ENCODE peak calls at places on chromosome 6, in six cellular contexts. One of them, this sample, is unnamed. For H3K27me3, the result is how much of the 10 kb centered on the place peaks cover.

GRCh38 chr6:3711776-3712175 is 39.7 kb downstream of the PXDC1 start:
- DNase-seq in GM06990: no peak
- DNase-seq in bronchial epithelial cell: peak
- DNase-seq in brain microvascular endothelial cell: no peak
- DNase-seq in CD8-positive, alpha-beta memory T cell: no peak
- DNase-seq in CD8-positive, alpha-beta T cell: no peak
- DNase-seq in this sample: no peak

GRCh38 chr6:118877806-118878205 is 16.1 kb upstream of the ASF1A start:
- DNase-seq in GM06990: no peak
- DNase-seq in bronchial epithelial cell: no peak
- DNase-seq in brain microvascular endothelial cell: no peak
- DNase-seq in CD8-positive, alpha-beta memory T cell: no peak
- DNase-seq in CD8-positive, alpha-beta T cell: no peak
- DNase-seq in this sample: no peak

GRCh38 chr6:6436946-6437345 is 116.5 kb upstream of the F13A1 start:
- DNase-seq in GM06990: no peak
- DNase-seq in bronchial epithelial cell: peak
- DNase-seq in brain microvascular endothelial cell: no peak
- DNase-seq in CD8-positive, alpha-beta memory T cell: no peak
- DNase-seq in CD8-positive, alpha-beta T cell: no peak
- DNase-seq in this sample: no peak

GRCh38 chr6:3340891-3341290 is 82.1 kb downstream of the PSMG4 start:
- DNase-seq in GM06990: no peak
- DNase-seq in bronchial epithelial cell: no peak
- DNase-seq in brain microvascular endothelial cell: no peak
- DNase-seq in CD8-positive, alpha-beta memory T cell: no peak
- DNase-seq in CD8-positive, alpha-beta T cell: no peak
- DNase-seq in this sample: no peak

GRCh38 chr6:3382399-3383279 is 74.2 kb downstream of the SLC22A23 start:
- DNase-seq in GM06990: no peak
- DNase-seq in bronchial epithelial cell: peak
- DNase-seq in brain microvascular endothelial cell: peak
- DNase-seq in CD8-positive, alpha-beta memory T cell: no peak
- DNase-seq in CD8-positive, alpha-beta T cell: no peak
- DNase-seq in this sample: no peak

GRCh38 chr6:35757461-35758123 is 18.8 kb upstream of the CLPSL2 start:
- DNase-seq in GM06990: peak
- DNase-seq in bronchial epithelial cell: peak
- DNase-seq in brain microvascular endothelial cell: peak
- DNase-seq in CD8-positive, alpha-beta memory T cell: no peak
- DNase-seq in CD8-positive, alpha-beta T cell: no peak
- DNase-seq in this sample: no peak

GRCh38 chr6:57297505-57297904 is 19.9 kb upstream of the PRIM2 start:
- DNase-seq in GM06990: no peak
- DNase-seq in bronchial epithelial cell: no peak
- DNase-seq in brain microvascular endothelial cell: no peak
- DNase-seq in CD8-positive, alpha-beta memory T cell: no peak
- DNase-seq in CD8-positive, alpha-beta T cell: no peak
- DNase-seq in this sample: no peak

GRCh38 chr6:158464483-158464882 is 95.4 kb upstream of the TMEM181 start:
- DNase-seq in GM06990: no peak
- DNase-seq in bronchial epithelial cell: no peak
- DNase-seq in brain microvascular endothelial cell: no peak
- DNase-seq in CD8-positive, alpha-beta memory T cell: no peak
- DNase-seq in CD8-positive, alpha-beta T cell: no peak
- DNase-seq in this sample: no peak

GRCh38 chr6:75601608-75602163 is at the start of gene SENP6:
- DNase-seq in GM06990: peak
- DNase-seq in bronchial epithelial cell: peak
- DNase-seq in brain microvascular endothelial cell: peak
- DNase-seq in CD8-positive, alpha-beta memory T cell: peak
- DNase-seq in CD8-positive, alpha-beta T cell: peak
- DNase-seq in this sample: no peak

GRCh38 chr6:13990830-13991229 is 66.1 kb downstream of the RNF182 start:
- DNase-seq in GM06990: no peak
- DNase-seq in bronchial epithelial cell: no peak
- DNase-seq in brain microvascular endothelial cell: no peak
- DNase-seq in CD8-positive, alpha-beta memory T cell: no peak
- DNase-seq in CD8-positive, alpha-beta T cell: no peak
- DNase-seq in this sample: no peak

GRCh38 chr6:105711216-105711615 is 308.3 kb upstream of the PREP start:
- DNase-seq in GM06990: no peak
- DNase-seq in bronchial epithelial cell: peak
- DNase-seq in brain microvascular endothelial cell: peak
- DNase-seq in CD8-positive, alpha-beta memory T cell: no peak
- DNase-seq in CD8-positive, alpha-beta T cell: no peak
- DNase-seq in this sample: no peak

GRCh38 chr6:31400467-31401289 is 2.7 kb upstream of the MICA start:
- DNase-seq in GM06990: peak
- DNase-seq in bronchial epithelial cell: peak
- DNase-seq in brain microvascular endothelial cell: peak
- DNase-seq in CD8-positive, alpha-beta memory T cell: peak
- DNase-seq in CD8-positive, alpha-beta T cell: peak
- DNase-seq in this sample: no peak

GRCh38 chr6:71579902-71580301 is 291.3 kb downstream of the OGFRL1 start:
- DNase-seq in GM06990: no peak
- DNase-seq in bronchial epithelial cell: peak
- DNase-seq in brain microvascular endothelial cell: no peak
- DNase-seq in CD8-positive, alpha-beta memory T cell: no peak
- DNase-seq in CD8-positive, alpha-beta T cell: no peak
- DNase-seq in this sample: no peak

GRCh38 chr6:67679566-67680296 is 955.4 kb upstream of the ADGRB3 start:
- DNase-seq in GM06990: no peak
- DNase-seq in bronchial epithelial cell: no peak
- DNase-seq in brain microvascular endothelial cell: no peak
- DNase-seq in CD8-positive, alpha-beta memory T cell: no peak
- DNase-seq in CD8-positive, alpha-beta T cell: no peak
- DNase-seq in this sample: no peak

GRCh38 chr6:111872521-111873177 is 603 bp downstream of the FYN start:
- DNase-seq in GM06990: peak
- DNase-seq in bronchial epithelial cell: no peak
- DNase-seq in brain microvascular endothelial cell: peak
- DNase-seq in CD8-positive, alpha-beta memory T cell: peak
- DNase-seq in CD8-positive, alpha-beta T cell: peak
- DNase-seq in this sample: no peak

GRCh38 chr6:25623874-25624273 is 28.1 kb upstream of the SCGN start:
- DNase-seq in GM06990: no peak
- DNase-seq in bronchial epithelial cell: no peak
- DNase-seq in brain microvascular endothelial cell: no peak
- DNase-seq in CD8-positive, alpha-beta memory T cell: no peak
- DNase-seq in CD8-positive, alpha-beta T cell: no peak
- DNase-seq in this sample: no peak

GRCh38 chr6:15457903-15458530 is 204.8 kb downstream of the DTNBP1 start:
- DNase-seq in GM06990: peak
- DNase-seq in bronchial epithelial cell: no peak
- DNase-seq in brain microvascular endothelial cell: no peak
- DNase-seq in CD8-positive, alpha-beta memory T cell: no peak
- DNase-seq in CD8-positive, alpha-beta T cell: no peak
- DNase-seq in this sample: peak

GRCh38 chr6:169380493-169380892 is 126.8 kb upstream of the THBS2 start:
- DNase-seq in GM06990: no peak
- DNase-seq in bronchial epithelial cell: no peak
- DNase-seq in brain microvascular endothelial cell: no peak
- DNase-seq in CD8-positive, alpha-beta memory T cell: no peak
- DNase-seq in CD8-positive, alpha-beta T cell: no peak
- DNase-seq in this sample: peak

GRCh38 chr6:93210908-93211307 is 208.5 kb downstream of the EPHA7 start:
- DNase-seq in GM06990: no peak
- DNase-seq in bronchial epithelial cell: no peak
- DNase-seq in brain microvascular endothelial cell: no peak
- DNase-seq in CD8-positive, alpha-beta memory T cell: no peak
- DNase-seq in CD8-positive, alpha-beta T cell: no peak
- DNase-seq in this sample: no peak

GRCh38 chr6:137494967-137495595 is 887 bp upstream of the OLIG3 start:
- DNase-seq in GM06990: no peak
- DNase-seq in bronchial epithelial cell: no peak
- DNase-seq in brain microvascular endothelial cell: no peak
- DNase-seq in CD8-positive, alpha-beta memory T cell: no peak
- DNase-seq in CD8-positive, alpha-beta T cell: no peak
- DNase-seq in this sample: no peak

GRCh38 chr6:7439243-7439642 is 49.6 kb downstream of the RIOK1 start:
- DNase-seq in GM06990: no peak
- DNase-seq in bronchial epithelial cell: no peak
- DNase-seq in brain microvascular endothelial cell: no peak
- DNase-seq in CD8-positive, alpha-beta memory T cell: no peak
- DNase-seq in CD8-positive, alpha-beta T cell: no peak
- DNase-seq in this sample: no peak

GRCh38 chr6:108174371-108175175 is 8.8 kb downstream of the NR2E1 start:
- DNase-seq in GM06990: no peak
- DNase-seq in bronchial epithelial cell: peak
- DNase-seq in brain microvascular endothelial cell: peak
- DNase-seq in CD8-positive, alpha-beta memory T cell: peak
- DNase-seq in CD8-positive, alpha-beta T cell: peak
- DNase-seq in this sample: no peak
- H3K27me3 ChIP-seq in GM06990: under half
- H3K27me3 ChIP-seq in bronchial epithelial cell: half or more
- H3K27me3 ChIP-seq in brain microvascular endothelial cell: half or more
- H3K27me3 ChIP-seq in CD8-positive, alpha-beta memory T cell: half or more
- H3K27me3 ChIP-seq in CD8-positive, alpha-beta T cell: half or more
- H3K27me3 ChIP-seq in this sample: under half

GRCh38 chr6:32491703-32492102 is 38.4 kb downstream of the HLA-DRB5 start:
- DNase-seq in GM06990: no peak
- DNase-seq in bronchial epithelial cell: no peak
- DNase-seq in brain microvascular endothelial cell: no peak
- DNase-seq in CD8-positive, alpha-beta memory T cell: no peak
- DNase-seq in CD8-positive, alpha-beta T cell: no peak
- DNase-seq in this sample: no peak

GRCh38 chr6:32488085-32488484 is 42.0 kb downstream of the HLA-DRB5 start:
- DNase-seq in GM06990: no peak
- DNase-seq in bronchial epithelial cell: no peak
- DNase-seq in brain microvascular endothelial cell: no peak
- DNase-seq in CD8-positive, alpha-beta memory T cell: no peak
- DNase-seq in CD8-positive, alpha-beta T cell: no peak
- DNase-seq in this sample: no peak

GRCh38 chr6:32492351-32492750 is 37.7 kb downstream of the HLA-DRB5 start:
- DNase-seq in GM06990: no peak
- DNase-seq in bronchial epithelial cell: no peak
- DNase-seq in brain microvascular endothelial cell: no peak
- DNase-seq in CD8-positive, alpha-beta memory T cell: no peak
- DNase-seq in CD8-positive, alpha-beta T cell: no peak
- DNase-seq in this sample: no peak
- H3K27me3 ChIP-seq in GM06990: under half
- H3K27me3 ChIP-seq in bronchial epithelial cell: under half
- H3K27me3 ChIP-seq in brain microvascular endothelial cell: under half
- H3K27me3 ChIP-seq in CD8-positive, alpha-beta memory T cell: under half
- H3K27me3 ChIP-seq in CD8-positive, alpha-beta T cell: under half
- H3K27me3 ChIP-seq in this sample: under half

GRCh38 chr6:107633680-107634141 is 143.8 kb downstream of the SOBP start:
- DNase-seq in GM06990: no peak
- DNase-seq in bronchial epithelial cell: no peak
- DNase-seq in brain microvascular endothelial cell: no peak
- DNase-seq in CD8-positive, alpha-beta memory T cell: no peak
- DNase-seq in CD8-positive, alpha-beta T cell: no peak
- DNase-seq in this sample: no peak

GRCh38 chr6:107637316-107637715 is 147.4 kb downstream of the SOBP start:
- DNase-seq in GM06990: no peak
- DNase-seq in bronchial epithelial cell: no peak
- DNase-seq in brain microvascular endothelial cell: no peak
- DNase-seq in CD8-positive, alpha-beta memory T cell: no peak
- DNase-seq in CD8-positive, alpha-beta T cell: no peak
- DNase-seq in this sample: no peak

GRCh38 chr6:107634147-107635057 is 144.5 kb downstream of the SOBP start:
- DNase-seq in GM06990: no peak
- DNase-seq in bronchial epithelial cell: no peak
- DNase-seq in brain microvascular endothelial cell: no peak
- DNase-seq in CD8-positive, alpha-beta memory T cell: peak
- DNase-seq in CD8-positive, alpha-beta T cell: no peak
- DNase-seq in this sample: peak

GRCh38 chr6:107636486-107636885 is 146.6 kb downstream of the SOBP start:
- DNase-seq in GM06990: no peak
- DNase-seq in bronchial epithelial cell: no peak
- DNase-seq in brain microvascular endothelial cell: no peak
- DNase-seq in CD8-positive, alpha-beta memory T cell: no peak
- DNase-seq in CD8-positive, alpha-beta T cell: no peak
- DNase-seq in this sample: no peak

DNA sequence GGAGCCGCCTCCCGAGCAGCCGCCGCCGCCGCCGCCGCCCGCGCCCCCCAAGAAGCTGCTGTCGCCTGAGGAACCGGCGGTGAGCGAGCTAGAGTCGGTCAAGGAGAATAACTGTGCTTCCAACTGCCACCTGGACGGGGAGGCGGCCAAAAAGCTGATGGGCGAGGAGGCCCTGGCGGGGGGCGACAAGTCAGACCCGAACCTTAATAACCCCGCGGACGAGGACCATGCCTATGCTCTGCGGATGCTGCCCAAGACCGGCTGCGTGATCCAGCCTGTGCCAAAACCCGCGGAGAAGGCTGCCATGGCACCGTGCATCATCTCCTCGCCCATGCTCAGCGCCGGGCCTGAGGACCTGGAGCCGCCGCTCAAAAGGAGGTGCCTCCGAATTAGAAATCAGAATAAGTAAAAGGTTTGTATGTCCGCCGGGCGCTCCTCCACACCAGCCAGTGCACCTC is 145.2 kb downstream of the SOBP start:
- DNase-seq in GM06990: no peak
- DNase-seq in bronchial epithelial cell: no peak
- DNase-seq in brain microvascular endothelial cell: no peak
- DNase-seq in CD8-positive, alpha-beta memory T cell: no peak
- DNase-seq in CD8-positive, alpha-beta T cell: no peak
- DNase-seq in this sample: peak
- H3K27me3 ChIP-seq in GM06990: under half
- H3K27me3 ChIP-seq in bronchial epithelial cell: under half
- H3K27me3 ChIP-seq in brain microvascular endothelial cell: under half
- H3K27me3 ChIP-seq in CD8-positive, alpha-beta memory T cell: under half
- H3K27me3 ChIP-seq in CD8-positive, alpha-beta T cell: under half
- H3K27me3 ChIP-seq in this sample: under half

GRCh38 chr6:1314617-1315016 is 2.7 kb downstream of the FOXQ1 start:
- DNase-seq in GM06990: no peak
- DNase-seq in bronchial epithelial cell: no peak
- DNase-seq in brain microvascular endothelial cell: no peak
- DNase-seq in CD8-positive, alpha-beta memory T cell: no peak
- DNase-seq in CD8-positive, alpha-beta T cell: no peak
- DNase-seq in this sample: no peak

GRCh38 chr6:1312444-1313363 is 806 bp downstream of the FOXQ1 start:
- DNase-seq in GM06990: no peak
- DNase-seq in bronchial epithelial cell: no peak
- DNase-seq in brain microvascular endothelial cell: no peak
- DNase-seq in CD8-positive, alpha-beta memory T cell: no peak
- DNase-seq in CD8-positive, alpha-beta T cell: no peak
- DNase-seq in this sample: no peak

GRCh38 chr6:1312193-1312443 is 220 bp downstream of the FOXQ1 start:
- DNase-seq in GM06990: no peak
- DNase-seq in bronchial epithelial cell: no peak
- DNase-seq in brain microvascular endothelial cell: no peak
- DNase-seq in CD8-positive, alpha-beta memory T cell: no peak
- DNase-seq in CD8-positive, alpha-beta T cell: no peak
- DNase-seq in this sample: no peak

GRCh38 chr6:1313755-1314503 is 2.0 kb downstream of the FOXQ1 start:
- DNase-seq in GM06990: no peak
- DNase-seq in bronchial epithelial cell: peak
- DNase-seq in brain microvascular endothelial cell: no peak
- DNase-seq in CD8-positive, alpha-beta memory T cell: no peak
- DNase-seq in CD8-positive, alpha-beta T cell: no peak
- DNase-seq in this sample: no peak

DNA sequence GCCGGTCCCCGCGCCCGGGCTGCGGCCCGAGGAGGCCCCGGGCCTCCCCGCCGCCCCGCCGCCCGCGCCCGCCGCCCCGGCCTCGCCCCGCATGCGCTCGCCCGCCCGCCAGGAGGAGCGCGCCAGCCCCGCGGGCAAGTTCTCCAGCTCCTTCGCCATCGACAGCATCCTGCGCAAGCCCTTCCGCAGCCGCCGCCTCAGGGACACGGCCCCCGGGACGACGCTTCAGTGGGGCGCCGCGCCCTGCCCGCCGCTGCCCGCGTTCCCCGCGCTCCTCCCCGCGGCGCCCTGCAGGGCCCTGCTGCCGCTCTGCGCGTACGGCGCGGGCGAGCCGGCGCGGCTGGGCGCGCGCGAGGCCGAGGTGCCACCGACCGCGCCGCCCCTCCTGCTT is 1.5 kb downstream of the FOXQ1 start:
- DNase-seq in GM06990: no peak
- DNase-seq in bronchial epithelial cell: no peak
- DNase-seq in brain microvascular endothelial cell: no peak
- DNase-seq in CD8-positive, alpha-beta memory T cell: no peak
- DNase-seq in CD8-positive, alpha-beta T cell: no peak
- DNase-seq in this sample: no peak
- H3K27me3 ChIP-seq in GM06990: under half
- H3K27me3 ChIP-seq in bronchial epithelial cell: under half
- H3K27me3 ChIP-seq in brain microvascular endothelial cell: half or more
- H3K27me3 ChIP-seq in CD8-positive, alpha-beta memory T cell: under half
- H3K27me3 ChIP-seq in CD8-positive, alpha-beta T cell: under half
- H3K27me3 ChIP-seq in this sample: under half